ENCODE peak calls at places on chromosomes 11 and 22, in ten cellular contexts. One of them, this sample, is unnamed.

GRCh38 chr11:3840870-3841425 is at the start of gene RHOG:
- DNase-seq in NCI-H1105: peak
- DNase-seq in HEK293T: peak
- DNase-seq in activated CD4-positive, alpha-beta T cell treated with anti-CD3 and anti-CD28 coated beads, Interleukin-2, amount 50 U/mL, for 24 hours: no peak
- DNase-seq in activated naive CD8-positive, alpha-beta T cell treated with anti-CD3 and anti-CD28 coated beads, Interleukin-2, amount 10 ng/mL, durations not matched to agents 7 days and 5 days: peak
- DNase-seq in T1000: peak
- DNase-seq in NCI-H146: peak
- DNase-seq in stimulated activated CD4-positive, alpha-beta T cell treated with anti-CD3 and anti-CD28 coated beads, Interleukin-15, amount 100 ng/mL, for 1 hour: peak
- DNase-seq in EL: no peak
- DNase-seq in neuronal stem cell: peak
- DNase-seq in this sample: no peak

GRCh38 chr11:72668645-72669347 is 5.4 kb downstream of the PDE2A start:
- DNase-seq in activated naive CD8-positive, alpha-beta T cell treated with anti-CD3 and anti-CD28 coated beads, Interleukin-2, amount 10 ng/mL, durations not matched to agents 7 days and 5 days: peak
- DNase-seq in stimulated activated CD4-positive, alpha-beta T cell treated with anti-CD3 and anti-CD28 coated beads, Interleukin-15, amount 100 ng/mL, for 1 hour: no peak
- DNase-seq in EL: no peak
- DNase-seq in T1000: no peak
- DNase-seq in NCI-H1105: no peak
- DNase-seq in HEK293T: no peak
- DNase-seq in neuronal stem cell: peak
- DNase-seq in NCI-H146: no peak
- DNase-seq in activated CD4-positive, alpha-beta T cell treated with anti-CD3 and anti-CD28 coated beads, Interleukin-2, amount 50 U/mL, for 24 hours: no peak
- DNase-seq in this sample: peak

GRCh38 chr22:46626911-46627805 is 7.0 kb downstream of the GRAMD4 start:
- DNase-seq in HEK293T: no peak
- DNase-seq in neuronal stem cell: no peak
- DNase-seq in T1000: no peak
- DNase-seq in EL: no peak
- DNase-seq in activated naive CD8-positive, alpha-beta T cell treated with anti-CD3 and anti-CD28 coated beads, Interleukin-2, amount 10 ng/mL, durations not matched to agents 7 days and 5 days: no peak
- DNase-seq in activated CD4-positive, alpha-beta T cell treated with anti-CD3 and anti-CD28 coated beads, Interleukin-2, amount 50 U/mL, for 24 hours: no peak
- DNase-seq in NCI-H1105: peak
- DNase-seq in stimulated activated CD4-positive, alpha-beta T cell treated with anti-CD3 and anti-CD28 coated beads, Interleukin-15, amount 100 ng/mL, for 1 hour: no peak
- DNase-seq in NCI-H146: no peak
- DNase-seq in this sample: no peak

GRCh38 chr11:11524436-11525038 is 97.3 kb downstream of the GALNT18 start:
- DNase-seq in neuronal stem cell: no peak
- DNase-seq in stimulated activated CD4-positive, alpha-beta T cell treated with anti-CD3 and anti-CD28 coated beads, Interleukin-15, amount 100 ng/mL, for 1 hour: no peak
- DNase-seq in EL: no peak
- DNase-seq in HEK293T: no peak
- DNase-seq in NCI-H1105: no peak
- DNase-seq in T1000: no peak
- DNase-seq in activated CD4-positive, alpha-beta T cell treated with anti-CD3 and anti-CD28 coated beads, Interleukin-2, amount 50 U/mL, for 24 hours: no peak
- DNase-seq in NCI-H146: no peak
- DNase-seq in activated naive CD8-positive, alpha-beta T cell treated with anti-CD3 and anti-CD28 coated beads, Interleukin-2, amount 10 ng/mL, durations not matched to agents 7 days and 5 days: no peak
- DNase-seq in this sample: no peak

GRCh38 chr22:30127749-30128166 is 47.5 kb downstream of the HORMAD2 start:
- DNase-seq in HEK293T: no peak
- DNase-seq in NCI-H1105: no peak
- DNase-seq in activated CD4-positive, alpha-beta T cell treated with anti-CD3 and anti-CD28 coated beads, Interleukin-2, amount 50 U/mL, for 24 hours: no peak
- DNase-seq in neuronal stem cell: no peak
- DNase-seq in T1000: no peak
- DNase-seq in NCI-H146: no peak
- DNase-seq in EL: peak
- DNase-seq in stimulated activated CD4-positive, alpha-beta T cell treated with anti-CD3 and anti-CD28 coated beads, Interleukin-15, amount 100 ng/mL, for 1 hour: no peak
- DNase-seq in activated naive CD8-positive, alpha-beta T cell treated with anti-CD3 and anti-CD28 coated beads, Interleukin-2, amount 10 ng/mL, durations not matched to agents 7 days and 5 days: no peak
- DNase-seq in this sample: peak

GRCh38 chr22:42985541-42985925 is 29.4 kb downstream of the PACSIN2 start:
- DNase-seq in neuronal stem cell: no peak
- DNase-seq in activated naive CD8-positive, alpha-beta T cell treated with anti-CD3 and anti-CD28 coated beads, Interleukin-2, amount 10 ng/mL, durations not matched to agents 7 days and 5 days: no peak
- DNase-seq in EL: no peak
- DNase-seq in NCI-H146: no peak
- DNase-seq in activated CD4-positive, alpha-beta T cell treated with anti-CD3 and anti-CD28 coated beads, Interleukin-2, amount 50 U/mL, for 24 hours: no peak
- DNase-seq in T1000: no peak
- DNase-seq in HEK293T: no peak
- DNase-seq in NCI-H1105: no peak
- DNase-seq in stimulated activated CD4-positive, alpha-beta T cell treated with anti-CD3 and anti-CD28 coated beads, Interleukin-15, amount 100 ng/mL, for 1 hour: no peak
- DNase-seq in this sample: no peak

GRCh38 chr11:124897681-124898680 is at the start of gene ROBO4:
- DNase-seq in neuronal stem cell: no peak
- DNase-seq in HEK293T: no peak
- DNase-seq in NCI-H1105: no peak
- DNase-seq in activated CD4-positive, alpha-beta T cell treated with anti-CD3 and anti-CD28 coated beads, Interleukin-2, amount 50 U/mL, for 24 hours: no peak
- DNase-seq in T1000: peak
- DNase-seq in EL: peak
- DNase-seq in NCI-H146: no peak
- DNase-seq in stimulated activated CD4-positive, alpha-beta T cell treated with anti-CD3 and anti-CD28 coated beads, Interleukin-15, amount 100 ng/mL, for 1 hour: no peak
- DNase-seq in activated naive CD8-positive, alpha-beta T cell treated with anti-CD3 and anti-CD28 coated beads, Interleukin-2, amount 10 ng/mL, durations not matched to agents 7 days and 5 days: peak
- DNase-seq in this sample: no peak

GRCh38 chr11:125807909-125808308 is 20.0 kb downstream of the PATE3 start:
- DNase-seq in stimulated activated CD4-positive, alpha-beta T cell treated with anti-CD3 and anti-CD28 coated beads, Interleukin-15, amount 100 ng/mL, for 1 hour: no peak
- DNase-seq in activated CD4-positive, alpha-beta T cell treated with anti-CD3 and anti-CD28 coated beads, Interleukin-2, amount 50 U/mL, for 24 hours: no peak
- DNase-seq in NCI-H146: no peak
- DNase-seq in T1000: no peak
- DNase-seq in NCI-H1105: no peak
- DNase-seq in neuronal stem cell: no peak
- DNase-seq in activated naive CD8-positive, alpha-beta T cell treated with anti-CD3 and anti-CD28 coated beads, Interleukin-2, amount 10 ng/mL, durations not matched to agents 7 days and 5 days: no peak
- DNase-seq in EL: peak
- DNase-seq in HEK293T: no peak
- DNase-seq in this sample: no peak

GRCh38 chr11:3124821-3125220 is 40.3 kb downstream of the OSBPL5 start:
- DNase-seq in T1000: no peak
- DNase-seq in NCI-H146: no peak
- DNase-seq in activated naive CD8-positive, alpha-beta T cell treated with anti-CD3 and anti-CD28 coated beads, Interleukin-2, amount 10 ng/mL, durations not matched to agents 7 days and 5 days: no peak
- DNase-seq in neuronal stem cell: no peak
- DNase-seq in EL: no peak
- DNase-seq in HEK293T: no peak
- DNase-seq in stimulated activated CD4-positive, alpha-beta T cell treated with anti-CD3 and anti-CD28 coated beads, Interleukin-15, amount 100 ng/mL, for 1 hour: no peak
- DNase-seq in activated CD4-positive, alpha-beta T cell treated with anti-CD3 and anti-CD28 coated beads, Interleukin-2, amount 50 U/mL, for 24 hours: no peak
- DNase-seq in NCI-H1105: no peak
- DNase-seq in this sample: no peak

GRCh38 chr11:6557063-6557462 is 46.4 kb downstream of the RRP8 start:
- DNase-seq in HEK293T: no peak
- DNase-seq in neuronal stem cell: no peak
- DNase-seq in activated naive CD8-positive, alpha-beta T cell treated with anti-CD3 and anti-CD28 coated beads, Interleukin-2, amount 10 ng/mL, durations not matched to agents 7 days and 5 days: no peak
- DNase-seq in T1000: no peak
- DNase-seq in EL: no peak
- DNase-seq in activated CD4-positive, alpha-beta T cell treated with anti-CD3 and anti-CD28 coated beads, Interleukin-2, amount 50 U/mL, for 24 hours: no peak
- DNase-seq in stimulated activated CD4-positive, alpha-beta T cell treated with anti-CD3 and anti-CD28 coated beads, Interleukin-15, amount 100 ng/mL, for 1 hour: no peak
- DNase-seq in NCI-H146: no peak
- DNase-seq in NCI-H1105: no peak
- DNase-seq in this sample: no peak

GRCh38 chr11:61004037-61004641 is 32.7 kb downstream of the CD6 start:
- DNase-seq in neuronal stem cell: no peak
- DNase-seq in HEK293T: no peak
- DNase-seq in T1000: no peak
- DNase-seq in EL: no peak
- DNase-seq in stimulated activated CD4-positive, alpha-beta T cell treated with anti-CD3 and anti-CD28 coated beads, Interleukin-15, amount 100 ng/mL, for 1 hour: no peak
- DNase-seq in activated naive CD8-positive, alpha-beta T cell treated with anti-CD3 and anti-CD28 coated beads, Interleukin-2, amount 10 ng/mL, durations not matched to agents 7 days and 5 days: no peak
- DNase-seq in NCI-H146: peak
- DNase-seq in NCI-H1105: peak
- DNase-seq in activated CD4-positive, alpha-beta T cell treated with anti-CD3 and anti-CD28 coated beads, Interleukin-2, amount 50 U/mL, for 24 hours: no peak
- DNase-seq in this sample: no peak

GRCh38 chr11:27718346-27718852 is 18.1 kb upstream of the BDNF start:
- DNase-seq in HEK293T: peak
- DNase-seq in neuronal stem cell: peak
- DNase-seq in activated naive CD8-positive, alpha-beta T cell treated with anti-CD3 and anti-CD28 coated beads, Interleukin-2, amount 10 ng/mL, durations not matched to agents 7 days and 5 days: no peak
- DNase-seq in NCI-H1105: peak
- DNase-seq in activated CD4-positive, alpha-beta T cell treated with anti-CD3 and anti-CD28 coated beads, Interleukin-2, amount 50 U/mL, for 24 hours: no peak
- DNase-seq in NCI-H146: peak
- DNase-seq in stimulated activated CD4-positive, alpha-beta T cell treated with anti-CD3 and anti-CD28 coated beads, Interleukin-15, amount 100 ng/mL, for 1 hour: no peak
- DNase-seq in T1000: peak
- DNase-seq in EL: peak
- DNase-seq in this sample: no peak

GRCh38 chr22:27668828-27669797 is 132.4 kb downstream of the MN1 start:
- DNase-seq in T1000: no peak
- DNase-seq in NCI-H1105: no peak
- DNase-seq in NCI-H146: no peak
- DNase-seq in HEK293T: no peak
- DNase-seq in neuronal stem cell: no peak
- DNase-seq in EL: peak
- DNase-seq in activated naive CD8-positive, alpha-beta T cell treated with anti-CD3 and anti-CD28 coated beads, Interleukin-2, amount 10 ng/mL, durations not matched to agents 7 days and 5 days: no peak
- DNase-seq in stimulated activated CD4-positive, alpha-beta T cell treated with anti-CD3 and anti-CD28 coated beads, Interleukin-15, amount 100 ng/mL, for 1 hour: no peak
- DNase-seq in activated CD4-positive, alpha-beta T cell treated with anti-CD3 and anti-CD28 coated beads, Interleukin-2, amount 50 U/mL, for 24 hours: no peak
- DNase-seq in this sample: peak

GRCh38 chr22:44543781-44544181 is 45.7 kb upstream of the RTL6 start:
- DNase-seq in activated naive CD8-positive, alpha-beta T cell treated with anti-CD3 and anti-CD28 coated beads, Interleukin-2, amount 10 ng/mL, durations not matched to agents 7 days and 5 days: no peak
- DNase-seq in EL: no peak
- DNase-seq in activated CD4-positive, alpha-beta T cell treated with anti-CD3 and anti-CD28 coated beads, Interleukin-2, amount 50 U/mL, for 24 hours: no peak
- DNase-seq in T1000: no peak
- DNase-seq in stimulated activated CD4-positive, alpha-beta T cell treated with anti-CD3 and anti-CD28 coated beads, Interleukin-15, amount 100 ng/mL, for 1 hour: no peak
- DNase-seq in NCI-H146: no peak
- DNase-seq in NCI-H1105: no peak
- DNase-seq in HEK293T: no peak
- DNase-seq in neuronal stem cell: no peak
- DNase-seq in this sample: no peak

GRCh38 chr11:65854871-65855837 is 2.8 kb downstream of the CFL1 start:
- DNase-seq in NCI-H1105: no peak
- DNase-seq in activated CD4-positive, alpha-beta T cell treated with anti-CD3 and anti-CD28 coated beads, Interleukin-2, amount 50 U/mL, for 24 hours: no peak
- DNase-seq in NCI-H146: no peak
- DNase-seq in neuronal stem cell: no peak
- DNase-seq in stimulated activated CD4-positive, alpha-beta T cell treated with anti-CD3 and anti-CD28 coated beads, Interleukin-15, amount 100 ng/mL, for 1 hour: no peak
- DNase-seq in activated naive CD8-positive, alpha-beta T cell treated with anti-CD3 and anti-CD28 coated beads, Interleukin-2, amount 10 ng/mL, durations not matched to agents 7 days and 5 days: no peak
- DNase-seq in EL: no peak
- DNase-seq in HEK293T: no peak
- DNase-seq in T1000: no peak
- DNase-seq in this sample: no peak

GRCh38 chr11:2159536-2160413 is 1.2 kb downstream of the INS start:
- DNase-seq in NCI-H1105: no peak
- DNase-seq in neuronal stem cell: no peak
- DNase-seq in activated CD4-positive, alpha-beta T cell treated with anti-CD3 and anti-CD28 coated beads, Interleukin-2, amount 50 U/mL, for 24 hours: no peak
- DNase-seq in NCI-H146: no peak
- DNase-seq in stimulated activated CD4-positive, alpha-beta T cell treated with anti-CD3 and anti-CD28 coated beads, Interleukin-15, amount 100 ng/mL, for 1 hour: no peak
- DNase-seq in EL: no peak
- DNase-seq in activated naive CD8-positive, alpha-beta T cell treated with anti-CD3 and anti-CD28 coated beads, Interleukin-2, amount 10 ng/mL, durations not matched to agents 7 days and 5 days: no peak
- DNase-seq in T1000: no peak
- DNase-seq in HEK293T: no peak
- DNase-seq in this sample: no peak

GRCh38 chr11:130420478-130421198 is 7.8 kb downstream of the ADAMTS8 start:
- DNase-seq in T1000: no peak
- DNase-seq in neuronal stem cell: no peak
- DNase-seq in activated CD4-positive, alpha-beta T cell treated with anti-CD3 and anti-CD28 coated beads, Interleukin-2, amount 50 U/mL, for 24 hours: no peak
- DNase-seq in HEK293T: no peak
- DNase-seq in activated naive CD8-positive, alpha-beta T cell treated with anti-CD3 and anti-CD28 coated beads, Interleukin-2, amount 10 ng/mL, durations not matched to agents 7 days and 5 days: no peak
- DNase-seq in NCI-H1105: no peak
- DNase-seq in NCI-H146: no peak
- DNase-seq in EL: no peak
- DNase-seq in stimulated activated CD4-positive, alpha-beta T cell treated with anti-CD3 and anti-CD28 coated beads, Interleukin-15, amount 100 ng/mL, for 1 hour: no peak
- DNase-seq in this sample: peak

GRCh38 chr22:32920032-32920628 is 118.6 kb downstream of the TIMP3 start:
- DNase-seq in activated CD4-positive, alpha-beta T cell treated with anti-CD3 and anti-CD28 coated beads, Interleukin-2, amount 50 U/mL, for 24 hours: no peak
- DNase-seq in neuronal stem cell: no peak
- DNase-seq in EL: peak
- DNase-seq in stimulated activated CD4-positive, alpha-beta T cell treated with anti-CD3 and anti-CD28 coated beads, Interleukin-15, amount 100 ng/mL, for 1 hour: no peak
- DNase-seq in T1000: no peak
- DNase-seq in activated naive CD8-positive, alpha-beta T cell treated with anti-CD3 and anti-CD28 coated beads, Interleukin-2, amount 10 ng/mL, durations not matched to agents 7 days and 5 days: no peak
- DNase-seq in NCI-H146: no peak
- DNase-seq in NCI-H1105: no peak
- DNase-seq in HEK293T: no peak
- DNase-seq in this sample: peak

GRCh38 chr22:50209893-50210292 is 9.1 kb downstream of the SELENOO start:
- DNase-seq in EL: peak
- DNase-seq in NCI-H1105: peak
- DNase-seq in T1000: no peak
- DNase-seq in activated naive CD8-positive, alpha-beta T cell treated with anti-CD3 and anti-CD28 coated beads, Interleukin-2, amount 10 ng/mL, durations not matched to agents 7 days and 5 days: peak
- DNase-seq in stimulated activated CD4-positive, alpha-beta T cell treated with anti-CD3 and anti-CD28 coated beads, Interleukin-15, amount 100 ng/mL, for 1 hour: peak
- DNase-seq in neuronal stem cell: no peak
- DNase-seq in NCI-H146: peak
- DNase-seq in HEK293T: peak
- DNase-seq in activated CD4-positive, alpha-beta T cell treated with anti-CD3 and anti-CD28 coated beads, Interleukin-2, amount 50 U/mL, for 24 hours: peak
- DNase-seq in this sample: peak

GRCh38 chr11:15754221-15754620 is 602.1 kb downstream of the SOX6 start:
- DNase-seq in EL: no peak
- DNase-seq in T1000: no peak
- DNase-seq in NCI-H1105: no peak
- DNase-seq in activated naive CD8-positive, alpha-beta T cell treated with anti-CD3 and anti-CD28 coated beads, Interleukin-2, amount 10 ng/mL, durations not matched to agents 7 days and 5 days: no peak
- DNase-seq in NCI-H146: no peak
- DNase-seq in neuronal stem cell: no peak
- DNase-seq in stimulated activated CD4-positive, alpha-beta T cell treated with anti-CD3 and anti-CD28 coated beads, Interleukin-15, amount 100 ng/mL, for 1 hour: no peak
- DNase-seq in activated CD4-positive, alpha-beta T cell treated with anti-CD3 and anti-CD28 coated beads, Interleukin-2, amount 50 U/mL, for 24 hours: no peak
- DNase-seq in HEK293T: no peak
- DNase-seq in this sample: no peak

GRCh38 chr11:71451596-71452353 is 1.2 kb upstream of the NADSYN1 start:
- DNase-seq in neuronal stem cell: no peak
- DNase-seq in NCI-H146: no peak
- DNase-seq in NCI-H1105: no peak
- DNase-seq in stimulated activated CD4-positive, alpha-beta T cell treated with anti-CD3 and anti-CD28 coated beads, Interleukin-15, amount 100 ng/mL, for 1 hour: no peak
- DNase-seq in HEK293T: peak
- DNase-seq in EL: no peak
- DNase-seq in T1000: no peak
- DNase-seq in activated naive CD8-positive, alpha-beta T cell treated with anti-CD3 and anti-CD28 coated beads, Interleukin-2, amount 10 ng/mL, durations not matched to agents 7 days and 5 days: peak
- DNase-seq in activated CD4-positive, alpha-beta T cell treated with anti-CD3 and anti-CD28 coated beads, Interleukin-2, amount 50 U/mL, for 24 hours: no peak
- DNase-seq in this sample: peak

GRCh38 chr11:65279713-65280459 is 18.1 kb downstream of the POLA2 start:
- DNase-seq in EL: peak
- DNase-seq in activated CD4-positive, alpha-beta T cell treated with anti-CD3 and anti-CD28 coated beads, Interleukin-2, amount 50 U/mL, for 24 hours: peak
- DNase-seq in T1000: peak
- DNase-seq in stimulated activated CD4-positive, alpha-beta T cell treated with anti-CD3 and anti-CD28 coated beads, Interleukin-15, amount 100 ng/mL, for 1 hour: peak
- DNase-seq in activated naive CD8-positive, alpha-beta T cell treated with anti-CD3 and anti-CD28 coated beads, Interleukin-2, amount 10 ng/mL, durations not matched to agents 7 days and 5 days: no peak
- DNase-seq in HEK293T: no peak
- DNase-seq in NCI-H146: no peak
- DNase-seq in NCI-H1105: no peak
- DNase-seq in neuronal stem cell: no peak
- DNase-seq in this sample: no peak

GRCh38 chr11:72764503-72764902 is 12.3 kb upstream of the ARAP1 start:
- DNase-seq in stimulated activated CD4-positive, alpha-beta T cell treated with anti-CD3 and anti-CD28 coated beads, Interleukin-15, amount 100 ng/mL, for 1 hour: no peak
- DNase-seq in activated naive CD8-positive, alpha-beta T cell treated with anti-CD3 and anti-CD28 coated beads, Interleukin-2, amount 10 ng/mL, durations not matched to agents 7 days and 5 days: no peak
- DNase-seq in EL: no peak
- DNase-seq in T1000: no peak
- DNase-seq in HEK293T: no peak
- DNase-seq in activated CD4-positive, alpha-beta T cell treated with anti-CD3 and anti-CD28 coated beads, Interleukin-2, amount 50 U/mL, for 24 hours: no peak
- DNase-seq in neuronal stem cell: no peak
- DNase-seq in NCI-H146: peak
- DNase-seq in NCI-H1105: no peak
- DNase-seq in this sample: no peak

GRCh38 chr11:32334822-32335221 is 100.5 kb downstream of the WT1 start:
- DNase-seq in HEK293T: no peak
- DNase-seq in T1000: no peak
- DNase-seq in activated naive CD8-positive, alpha-beta T cell treated with anti-CD3 and anti-CD28 coated beads, Interleukin-2, amount 10 ng/mL, durations not matched to agents 7 days and 5 days: no peak
- DNase-seq in NCI-H1105: no peak
- DNase-seq in EL: peak
- DNase-seq in activated CD4-positive, alpha-beta T cell treated with anti-CD3 and anti-CD28 coated beads, Interleukin-2, amount 50 U/mL, for 24 hours: no peak
- DNase-seq in neuronal stem cell: no peak
- DNase-seq in stimulated activated CD4-positive, alpha-beta T cell treated with anti-CD3 and anti-CD28 coated beads, Interleukin-15, amount 100 ng/mL, for 1 hour: no peak
- DNase-seq in NCI-H146: no peak
- DNase-seq in this sample: peak

GRCh38 chr11:86116996-86117705 is 48.3 kb upstream of the PICALM start:
- DNase-seq in NCI-H146: no peak
- DNase-seq in EL: peak
- DNase-seq in activated CD4-positive, alpha-beta T cell treated with anti-CD3 and anti-CD28 coated beads, Interleukin-2, amount 50 U/mL, for 24 hours: no peak
- DNase-seq in neuronal stem cell: no peak
- DNase-seq in NCI-H1105: no peak
- DNase-seq in activated naive CD8-positive, alpha-beta T cell treated with anti-CD3 and anti-CD28 coated beads, Interleukin-2, amount 10 ng/mL, durations not matched to agents 7 days and 5 days: no peak
- DNase-seq in T1000: no peak
- DNase-seq in HEK293T: no peak
- DNase-seq in stimulated activated CD4-positive, alpha-beta T cell treated with anti-CD3 and anti-CD28 coated beads, Interleukin-15, amount 100 ng/mL, for 1 hour: no peak
- DNase-seq in this sample: peak

GRCh38 chr22:18983120-18983651 is 47.1 kb upstream of the PRODH start:
- DNase-seq in EL: no peak
- DNase-seq in activated CD4-positive, alpha-beta T cell treated with anti-CD3 and anti-CD28 coated beads, Interleukin-2, amount 50 U/mL, for 24 hours: no peak
- DNase-seq in NCI-H1105: no peak
- DNase-seq in activated naive CD8-positive, alpha-beta T cell treated with anti-CD3 and anti-CD28 coated beads, Interleukin-2, amount 10 ng/mL, durations not matched to agents 7 days and 5 days: no peak
- DNase-seq in stimulated activated CD4-positive, alpha-beta T cell treated with anti-CD3 and anti-CD28 coated beads, Interleukin-15, amount 100 ng/mL, for 1 hour: no peak
- DNase-seq in HEK293T: no peak
- DNase-seq in NCI-H146: no peak
- DNase-seq in neuronal stem cell: no peak
- DNase-seq in T1000: no peak
- DNase-seq in this sample: no peak

GRCh38 chr11:104000798-104001197 is 35.6 kb upstream of the DDI1 start:
- DNase-seq in EL: peak
- DNase-seq in neuronal stem cell: no peak
- DNase-seq in stimulated activated CD4-positive, alpha-beta T cell treated with anti-CD3 and anti-CD28 coated beads, Interleukin-15, amount 100 ng/mL, for 1 hour: no peak
- DNase-seq in T1000: peak
- DNase-seq in NCI-H146: no peak
- DNase-seq in HEK293T: no peak
- DNase-seq in activated naive CD8-positive, alpha-beta T cell treated with anti-CD3 and anti-CD28 coated beads, Interleukin-2, amount 10 ng/mL, durations not matched to agents 7 days and 5 days: no peak
- DNase-seq in NCI-H1105: no peak
- DNase-seq in activated CD4-positive, alpha-beta T cell treated with anti-CD3 and anti-CD28 coated beads, Interleukin-2, amount 50 U/mL, for 24 hours: no peak
- DNase-seq in this sample: no peak

GRCh38 chr11:27656806-27657483 is 43.3 kb downstream of the BDNF start:
- DNase-seq in NCI-H1105: no peak
- DNase-seq in neuronal stem cell: no peak
- DNase-seq in EL: no peak
- DNase-seq in stimulated activated CD4-positive, alpha-beta T cell treated with anti-CD3 and anti-CD28 coated beads, Interleukin-15, amount 100 ng/mL, for 1 hour: no peak
- DNase-seq in activated naive CD8-positive, alpha-beta T cell treated with anti-CD3 and anti-CD28 coated beads, Interleukin-2, amount 10 ng/mL, durations not matched to agents 7 days and 5 days: no peak
- DNase-seq in T1000: no peak
- DNase-seq in activated CD4-positive, alpha-beta T cell treated with anti-CD3 and anti-CD28 coated beads, Interleukin-2, amount 50 U/mL, for 24 hours: no peak
- DNase-seq in NCI-H146: no peak
- DNase-seq in HEK293T: no peak
- DNase-seq in this sample: no peak

This sample was measured in NB4.